ENCODE peak calls at places on chromosomes 16 and 17, in nine cellular contexts. L, C, Q, Y, X, N, Z, E and P are unnamed samples. For H3K36me3 and H3K27me3, the result is how much of the 10 kb centered on the place peaks cover.

GRCh38 chr17:27578718-27579085 is 52.3 kb upstream of the LGALS9 start:
- DNase-seq in L (peak), C (peak), Q (no peak), Y (no peak), X (no peak), N (no peak), Z (no peak), E (peak), P (peak)

GRCh38 chr17:63136381-63137012 is 170.5 kb downstream of the TANC2 start:
- DNase-seq in L (no peak), C (no peak), Q (no peak), Y (no peak), X (no peak), N (no peak), Z (peak), E (no peak), P (no peak)

GRCh38 chr17:28225271-28225670 is 93.7 kb upstream of the TMEM97 start:
- DNase-seq in L (no peak), C (no peak), Q (no peak), Y (no peak), X (no peak), N (no peak), Z (no peak), E (no peak), P (no peak)

GRCh38 chr16:81505011-81505660 is 60.5 kb downstream of the CMIP start:
- DNase-seq in L (peak), C (no peak), Q (no peak), Y (no peak), X (no peak), N (peak), Z (no peak), E (no peak), P (no peak)

GRCh38 chr16:85638695-85639409 is 25.7 kb downstream of the GSE1 start:
- DNase-seq in L (no peak), C (no peak), Q (no peak), Y (no peak), X (no peak), N (no peak), Z (no peak), E (no peak), P (no peak)

GRCh38 chr16:70693231-70693671 is 7.4 kb upstream of the MTSS2 start:
- DNase-seq in L (no peak), C (peak), Q (peak), Y (no peak), X (no peak), N (no peak), Z (peak), E (peak), P (no peak)

GRCh38 chr17:75756451-75757085 is 8.4 kb downstream of the GALK1 start:
- DNase-seq in L (no peak), C (no peak), Q (no peak), Y (no peak), X (no peak), N (no peak), Z (no peak), E (no peak), P (no peak)

GRCh38 chr16:48959204-48959603 is 322.4 kb downstream of the CBLN1 start:
- DNase-seq in L (peak), C (no peak), Q (no peak), Y (no peak), X (no peak), N (no peak), Z (peak), E (no peak), P (no peak)

GRCh38 chr16:84348386-84348785 is 20.0 kb upstream of the ATP2C2 start:
- DNase-seq in L (no peak), C (no peak), Q (no peak), Y (no peak), X (no peak), N (no peak), Z (no peak), E (no peak), P (no peak)

GRCh38 chr16:19223235-19223847 is 55.3 kb downstream of the SYT17 start:
- DNase-seq in L (peak), C (no peak), Q (no peak), Y (peak), X (peak), N (no peak), Z (peak), E (peak), P (no peak)

GRCh38 chr16:66542396-66542795 is 7.5 kb downstream of the TK2 start:
- DNase-seq in L (no peak), C (no peak), Q (no peak), Y (no peak), X (no peak), N (no peak), Z (no peak), E (no peak), P (no peak)

GRCh38 chr17:39533891-39534290 is 72.6 kb downstream of the CDK12 start:
- DNase-seq in L (peak), C (no peak), Q (no peak), Y (no peak), X (no peak), N (no peak), Z (no peak), E (no peak), P (no peak)

GRCh38 chr17:60142872-60143499 is 6.8 kb upstream of the CA4 start:
- DNase-seq in L (peak), C (peak), Q (peak), Y (peak), X (peak), N (no peak), Z (peak), E (peak), P (peak)

GRCh38 chr17:48630925-48631692 is 5.0 kb upstream of the HOXB9 start:
- DNase-seq in L (no peak), C (no peak), Q (no peak), Y (no peak), X (no peak), N (no peak), Z (no peak), E (no peak), P (no peak)

GRCh38 chr16:53881371-53881770 is 177.4 kb downstream of the FTO start:
- DNase-seq in L (peak), C (peak), Q (no peak), Y (peak), X (no peak), N (no peak), Z (no peak), E (peak), P (peak)

GRCh38 chr16:10949424-10949970 is 5.1 kb downstream of the CLEC16A start:
- DNase-seq in L (no peak), C (no peak), Q (no peak), Y (no peak), X (no peak), N (no peak), Z (no peak), E (peak), P (peak)

GRCh38 chr17:78366109-78366848 is 6.4 kb upstream of the SOCS3 start:
- DNase-seq in L (no peak), C (peak), Q (peak), Y (no peak), X (no peak), N (no peak), Z (no peak), E (no peak), P (no peak)

GRCh38 chr17:60173304-60173807 is 23.6 kb downstream of the CA4 start:
- DNase-seq in L (peak), C (no peak), Q (no peak), Y (no peak), X (no peak), N (no peak), Z (no peak), E (peak), P (no peak)

GRCh38 chr16:8905795-8906591 is 23.8 kb downstream of the LITAFD start:
- DNase-seq in L (no peak), C (no peak), Q (no peak), Y (no peak), X (no peak), N (no peak), Z (no peak), E (no peak), P (no peak)

GRCh38 chr17:82175951-82176350 is 36.7 kb downstream of the CCDC57 start:
- DNase-seq in L (no peak), C (no peak), Q (no peak), Y (no peak), X (no peak), N (no peak), Z (no peak), E (no peak), P (peak)

GRCh38 chr17:40356906-40357861 is 7.4 kb downstream of the GJD3 start:
- DNase-seq in L (no peak), C (no peak), Q (peak), Y (no peak), X (no peak), N (no peak), Z (no peak), E (no peak), P (no peak)

GRCh38 chr17:11506635-11507034 is 91.6 kb upstream of the DNAH9 start:
- DNase-seq in L (peak), C (no peak), Q (no peak), Y (peak), X (peak), N (no peak), Z (peak), E (peak), P (peak)

GRCh38 chr17:77541995-77542394 is 401.2 kb downstream of the SEC14L1 start:
- DNase-seq in L (no peak), C (no peak), Q (no peak), Y (no peak), X (no peak), N (no peak), Z (peak), E (no peak), P (no peak)

GRCh38 chr17:6435051-6435450 is at the start of gene AIPL1:
- DNase-seq in L (no peak), C (no peak), Q (no peak), Y (no peak), X (no peak), N (no peak), Z (no peak), E (no peak), P (no peak)

GRCh38 chr16:3902731-3903130 is 22.2 kb upstream of the CREBBP start:
- DNase-seq in L (no peak), C (no peak), Q (no peak), Y (no peak), X (no peak), N (no peak), Z (no peak), E (no peak), P (no peak)

GRCh38 chr17:7997186-7997585 is 5.2 kb upstream of the GUCY2D start:
- DNase-seq in L (peak), C (peak), Q (no peak), Y (no peak), X (no peak), N (no peak), Z (peak), E (peak), P (no peak)

GRCh38 chr17:19338031-19338990 is 24.2 kb downstream of the B9D1 start:
- DNase-seq in L (peak), C (peak), Q (peak), Y (no peak), X (peak), N (peak), Z (peak), E (peak), P (no peak)

GRCh38 chr16:24580665-24581064 is 41.3 kb downstream of the RBBP6 start:
- DNase-seq in L (peak), C (peak), Q (no peak), Y (no peak), X (no peak), N (no peak), Z (no peak), E (peak), P (no peak)

GRCh38 chr17:12959441-12959840 is 58.4 kb downstream of the ELAC2 start:
- DNase-seq in L (peak), C (peak), Q (no peak), Y (peak), X (no peak), N (no peak), Z (no peak), E (peak), P (peak)

GRCh38 chr17:56823848-56824247 is 9.9 kb downstream of the C17orf67 start:
- DNase-seq in L (no peak), C (no peak), Q (no peak), Y (no peak), X (no peak), N (no peak), Z (no peak), E (no peak), P (no peak)

GRCh38 chr17:40309938-40310510 is 1.0 kb downstream of the RARA start:
- DNase-seq in L (no peak), C (no peak), Q (no peak), Y (no peak), X (no peak), N (no peak), Z (no peak), E (no peak), P (no peak)

GRCh38 chr16:51526622-51527021 is 375.6 kb upstream of the SALL1 start:
- DNase-seq in L (no peak), C (no peak), Q (no peak), Y (no peak), X (no peak), N (no peak), Z (no peak), E (no peak), P (no peak)

GRCh38 chr17:78006338-78006737 is 47.8 kb downstream of the TNRC6C start:
- DNase-seq in L (no peak), C (no peak), Q (no peak), Y (no peak), X (no peak), N (no peak), Z (no peak), E (no peak), P (no peak)

GRCh38 chr16:26993988-26994387 is 72.7 kb upstream of the C16orf82 start:
- DNase-seq in L (no peak), C (peak), Q (no peak), Y (peak), X (no peak), N (no peak), Z (no peak), E (peak), P (peak)

GRCh38 chr17:77802811-77803220 is 155.7 kb upstream of the TNRC6C start:
- DNase-seq in L (no peak), C (peak), Q (no peak), Y (peak), X (no peak), N (no peak), Z (peak), E (peak), P (no peak)

GRCh38 chr17:38705523-38705802 is 390 bp downstream of the MLLT6 start:
- DNase-seq in L (no peak), C (no peak), Q (peak), Y (no peak), X (no peak), N (no peak), Z (no peak), E (peak), P (no peak)

GRCh38 chr17:49210158-49211029 is at the start of the genes ABI3 and GNGT2:
- DNase-seq in L (no peak), C (peak), Q (peak), Y (peak), X (no peak), N (no peak), Z (no peak), E (no peak), P (no peak)

GRCh38 chr17:37562016-37562745 is 47.0 kb downstream of the SYNRG start:
- DNase-seq in L (no peak), C (no peak), Q (no peak), Y (no peak), X (no peak), N (no peak), Z (no peak), E (no peak), P (no peak)
- H3K36me3 ChIP-seq in L (under half), C (under half), Q (under half), Y (under half), X (under half), N (under half), Z (under half), E (under half), P (under half)

GRCh38 chr16:12415072-12415471 is 388.6 kb downstream of the CPPED1 start:
- DNase-seq in L (no peak), C (no peak), Q (no peak), Y (no peak), X (no peak), N (no peak), Z (no peak), E (no peak), P (no peak)
- H3K27me3 ChIP-seq in L (under half), C (under half), Q (under half), Y (under half), X (under half), N (under half), Z (under half), E (under half), P (under half)

DNA sequence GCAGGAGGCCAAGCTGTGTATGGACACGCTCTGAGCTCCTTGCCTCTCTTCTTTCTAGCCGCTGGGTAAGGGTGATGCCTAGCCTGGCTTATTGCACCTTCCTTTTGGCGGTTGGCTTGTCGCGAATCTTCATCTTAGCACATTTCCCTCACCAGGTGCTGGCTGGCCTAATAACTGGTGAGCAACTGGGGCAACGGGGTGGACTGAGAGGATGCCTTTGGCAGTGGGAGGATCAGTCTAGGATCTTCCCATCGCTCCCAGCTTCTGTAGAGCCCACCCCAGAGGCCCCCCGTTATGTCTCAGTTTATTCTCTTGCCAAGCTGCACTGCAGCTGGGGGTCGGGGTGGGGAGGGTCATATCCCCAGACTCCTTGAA is 4.4 kb downstream of the G6PC3 start:
- DNase-seq in L (no peak), C (no peak), Q (peak), Y (no peak), X (no peak), N (no peak), Z (no peak), E (no peak), P (no peak)
- H3K36me3 ChIP-seq in L (under half), C (under half), Q (under half), Y (under half), X (under half), N (under half), Z (under half), E (under half), P (half or more)

GRCh38 chr17:79487149-79487548 is 123.7 kb downstream of the RBFOX3 start:
- DNase-seq in L (no peak), C (no peak), Q (no peak), Y (no peak), X (no peak), N (no peak), Z (no peak), E (no peak), P (no peak)
- H3K27me3 ChIP-seq in L (under half), C (under half), Q (under half), Y (under half), X (under half), N (under half), Z (under half), E (under half), P (under half)

DNA sequence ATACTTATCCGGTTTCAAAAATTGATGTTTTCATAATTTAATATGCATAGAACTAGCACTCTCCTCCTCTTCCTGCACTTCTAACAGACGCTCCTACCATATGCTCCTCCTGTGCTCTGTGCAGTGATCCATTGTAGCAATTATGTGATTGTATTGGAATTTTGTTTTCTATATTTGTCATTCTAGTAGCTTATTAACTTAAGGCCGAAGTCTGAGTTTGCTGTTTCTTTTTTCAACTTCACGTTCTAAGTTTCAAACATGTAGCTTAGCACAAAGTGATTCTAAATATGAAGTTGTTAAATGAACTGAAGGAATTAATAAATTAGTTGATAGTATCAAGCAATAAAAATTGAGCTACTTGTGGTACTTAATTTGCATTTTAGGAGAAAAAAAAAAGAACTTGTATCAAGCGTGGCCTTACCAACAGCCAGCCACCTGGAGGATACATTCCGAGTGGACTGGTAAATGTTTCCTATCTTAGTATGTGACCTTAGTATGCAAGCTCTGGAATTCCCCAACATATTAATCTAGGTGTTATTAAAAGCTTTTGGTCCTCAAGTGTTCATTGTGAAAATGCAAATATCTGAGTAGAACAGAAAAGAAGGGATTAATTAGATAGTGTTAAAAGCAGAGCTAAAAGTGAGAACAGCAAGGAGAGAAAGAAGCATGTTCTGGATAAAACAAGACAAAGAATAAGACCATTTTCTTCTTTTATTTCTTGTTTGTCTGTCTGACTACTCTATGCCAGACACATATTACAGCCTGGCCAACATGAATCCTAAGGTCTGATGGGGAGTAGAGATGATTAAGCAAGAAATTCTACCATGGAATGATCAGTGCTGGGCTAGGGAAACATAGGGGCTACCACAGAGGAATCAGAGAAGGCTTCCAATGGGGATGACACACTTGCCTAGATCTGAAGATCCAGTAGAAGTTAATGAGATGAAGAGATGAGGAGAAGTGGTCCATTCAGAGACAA is 290.4 kb upstream of the MON1B start:
- DNase-seq in L (no peak), C (no peak), Q (no peak), Y (no peak), X (no peak), N (no peak), Z (no peak), E (no peak), P (no peak)
- H3K36me3 ChIP-seq in L (under half), C (under half), Q (under half), Y (under half), X (under half), N (under half), Z (under half), E (under half), P (under half)

DNA sequence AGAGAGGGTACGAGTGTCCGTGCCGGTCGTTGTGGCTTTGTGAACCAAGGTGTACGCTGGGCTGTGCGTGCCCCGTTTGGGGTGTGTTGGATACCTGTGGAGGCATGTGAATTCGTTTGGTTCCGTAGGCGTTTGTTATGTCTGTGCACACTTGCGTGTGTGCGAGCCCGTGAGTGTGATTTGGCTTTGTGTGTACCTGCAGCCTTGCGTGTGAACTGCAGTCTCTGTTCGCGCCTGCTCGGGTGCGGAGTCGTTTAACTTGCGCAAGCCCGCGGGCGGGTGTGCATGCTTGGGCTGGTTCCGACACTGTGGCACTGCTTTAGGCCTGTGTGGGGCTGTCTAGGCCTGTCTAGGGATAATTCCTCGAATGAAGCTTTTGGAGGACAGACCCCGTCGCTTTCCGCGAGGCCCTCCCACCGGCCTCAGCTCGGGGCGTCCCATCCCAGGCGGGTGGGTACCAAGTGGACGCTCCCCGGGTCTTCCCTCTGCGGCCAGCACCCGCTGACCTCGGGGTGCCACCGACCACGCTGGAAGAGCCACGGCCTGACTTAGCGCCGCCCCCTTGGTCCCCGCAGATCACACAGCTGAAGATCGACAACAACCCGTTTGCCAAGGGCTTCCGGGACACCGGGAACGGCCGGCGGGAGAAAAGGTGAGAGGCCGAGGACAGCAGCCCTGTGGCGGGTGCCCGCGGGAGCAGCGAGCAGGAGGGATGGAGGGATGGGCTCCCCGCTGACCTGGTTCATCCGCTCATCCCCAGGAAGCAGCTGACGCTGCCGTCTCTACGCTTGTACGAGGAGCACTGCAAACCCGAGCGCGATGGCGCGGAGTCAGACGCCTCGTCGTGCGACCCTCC is 4.4 kb downstream of the TBX2 start:
- DNase-seq in L (peak), C (peak), Q (peak), Y (peak), X (no peak), N (no peak), Z (no peak), E (no peak), P (no peak)
- H3K27me3 ChIP-seq in L (half or more), C (under half), Q (under half), Y (under half), X (half or more), N (under half), Z (half or more), E (under half), P (under half)

GRCh38 chr16:88643546-88643932 is 5.2 kb downstream of the IL17C start:
- DNase-seq in L (no peak), C (no peak), Q (no peak), Y (no peak), X (no peak), N (no peak), Z (no peak), E (no peak), P (no peak)
- H3K36me3 ChIP-seq in L (under half), C (under half), Q (under half), Y (under half), X (under half), N (under half), Z (under half), E (under half), P (under half)